ENCODE peak calls at places on chromosomes 12 and 14, in five cellular contexts. One of them, this sample, is unnamed.

GRCh38 chr12:92538970-92539749 is 163.6 kb upstream of the PLEKHG7 start:
- DNase-seq in astrocyte of the cerebellum: peak
- DNase-seq in substantia nigra: no peak
- DNase-seq in kidney tubule cell: peak
- DNase-seq in H9: no peak
- DNase-seq in this sample: peak

GRCh38 chr14:24084439-24084838 is 9.7 kb upstream of the PCK2 start:
- DNase-seq in substantia nigra: no peak
- DNase-seq in kidney tubule cell: peak
- DNase-seq in astrocyte of the cerebellum: no peak
- DNase-seq in H9: no peak
- DNase-seq in this sample: no peak

GRCh38 chr14:94342334-94342934 is 19.3 kb upstream of the SERPINA6 start:
- DNase-seq in H9: no peak
- DNase-seq in substantia nigra: no peak
- DNase-seq in astrocyte of the cerebellum: peak
- DNase-seq in kidney tubule cell: peak
- DNase-seq in this sample: peak

GRCh38 chr14:55446833-55447232 is 6.4 kb upstream of the TBPL2 start:
- DNase-seq in H9: no peak
- DNase-seq in substantia nigra: no peak
- DNase-seq in kidney tubule cell: peak
- DNase-seq in astrocyte of the cerebellum: no peak
- DNase-seq in this sample: peak

GRCh38 chr12:94603434-94604068 is 46.8 kb downstream of the TMCC3 start:
- DNase-seq in astrocyte of the cerebellum: no peak
- DNase-seq in kidney tubule cell: no peak
- DNase-seq in H9: no peak
- DNase-seq in substantia nigra: no peak
- DNase-seq in this sample: no peak

GRCh38 chr12:19591951-19592350 is 152.7 kb downstream of the AEBP2 start:
- DNase-seq in astrocyte of the cerebellum: no peak
- DNase-seq in kidney tubule cell: no peak
- DNase-seq in H9: no peak
- DNase-seq in substantia nigra: no peak
- DNase-seq in this sample: no peak

GRCh38 chr12:96872946-96873345 is 34.1 kb upstream of the NEDD1 start:
- DNase-seq in astrocyte of the cerebellum: no peak
- DNase-seq in H9: no peak
- DNase-seq in substantia nigra: no peak
- DNase-seq in kidney tubule cell: no peak
- DNase-seq in this sample: no peak

GRCh38 chr14:65169351-65169750 is 67.0 kb upstream of the MAX start:
- DNase-seq in astrocyte of the cerebellum: no peak
- DNase-seq in substantia nigra: no peak
- DNase-seq in H9: no peak
- DNase-seq in kidney tubule cell: peak
- DNase-seq in this sample: no peak

GRCh38 chr12:26524862-26525465 is 308.0 kb downstream of the ITPR2 start:
- DNase-seq in substantia nigra: no peak
- DNase-seq in kidney tubule cell: peak
- DNase-seq in H9: no peak
- DNase-seq in astrocyte of the cerebellum: no peak
- DNase-seq in this sample: peak

GRCh38 chr14:104687601-104688504 is 1.6 kb upstream of the INF2 start:
- DNase-seq in astrocyte of the cerebellum: no peak
- DNase-seq in kidney tubule cell: peak
- DNase-seq in substantia nigra: peak
- DNase-seq in H9: peak
- DNase-seq in this sample: peak

GRCh38 chr12:42282301-42282700 is 43.6 kb downstream of the ZCRB1 start:
- DNase-seq in astrocyte of the cerebellum: no peak
- DNase-seq in substantia nigra: no peak
- DNase-seq in H9: no peak
- DNase-seq in kidney tubule cell: no peak
- DNase-seq in this sample: no peak

GRCh38 chr12:131287938-131288797 is 334.5 kb downstream of the ADGRD1 start:
- DNase-seq in kidney tubule cell: no peak
- DNase-seq in substantia nigra: no peak
- DNase-seq in H9: no peak
- DNase-seq in astrocyte of the cerebellum: no peak
- DNase-seq in this sample: no peak

GRCh38 chr12:100381379-100381778 is 24.5 kb downstream of the SLC17A8 start:
- DNase-seq in substantia nigra: no peak
- DNase-seq in H9: no peak
- DNase-seq in astrocyte of the cerebellum: no peak
- DNase-seq in kidney tubule cell: no peak
- DNase-seq in this sample: no peak

GRCh38 chr12:66482880-66483279 is 180.6 kb downstream of the HELB start:
- DNase-seq in kidney tubule cell: no peak
- DNase-seq in substantia nigra: no peak
- DNase-seq in astrocyte of the cerebellum: no peak
- DNase-seq in H9: no peak
- DNase-seq in this sample: no peak

GRCh38 chr12:4089147-4089606 is 184.4 kb upstream of the CCND2 start:
- DNase-seq in astrocyte of the cerebellum: no peak
- DNase-seq in kidney tubule cell: no peak
- DNase-seq in substantia nigra: no peak
- DNase-seq in H9: peak
- DNase-seq in this sample: no peak

GRCh38 chr14:101823081-101823480 is 61.6 kb downstream of the PPP2R5C start:
- DNase-seq in astrocyte of the cerebellum: no peak
- DNase-seq in kidney tubule cell: no peak
- DNase-seq in H9: no peak
- DNase-seq in substantia nigra: no peak
- DNase-seq in this sample: no peak

GRCh38 chr14:24839617-24840203 is 205.7 kb upstream of the GZMB start:
- DNase-seq in kidney tubule cell: no peak
- DNase-seq in H9: no peak
- DNase-seq in substantia nigra: no peak
- DNase-seq in astrocyte of the cerebellum: no peak
- DNase-seq in this sample: no peak

GRCh38 chr12:4214912-4215861 is 58.4 kb upstream of the CCND2 start:
- DNase-seq in substantia nigra: peak
- DNase-seq in kidney tubule cell: no peak
- DNase-seq in H9: peak
- DNase-seq in astrocyte of the cerebellum: no peak
- DNase-seq in this sample: no peak

GRCh38 chr12:104507672-104508071 is 50.9 kb downstream of the CHST11 start:
- DNase-seq in H9: no peak
- DNase-seq in astrocyte of the cerebellum: no peak
- DNase-seq in substantia nigra: no peak
- DNase-seq in kidney tubule cell: peak
- DNase-seq in this sample: no peak

This sample was measured in Caki2.